ENCODE peak calls at places on chromosome 4, in ten cellular contexts. V is K562; N is neuronal stem cell; G is cardiac muscle cell; J is effector memory CD4-positive, alpha-beta T cell; Q is GM06990; E is thoracic aorta; R is CD8-positive, alpha-beta T cell; T is CD4-positive, CD25-positive, alpha-beta regulatory T cell; Y is heart right ventricle. L is an unnamed sample.

GRCh38 chr4:37628977-37629609 is 57.1 kb downstream of the RELL1 start:
- DNase-seq in V (peak; percentile 55), N (no peak), G (peak; percentile 67), J (no peak), Q (no peak), E (no peak), R (no peak), T (no peak), Y (no peak), L (no peak)

GRCh38 chr4:186900232-186900900 is 176.7 kb upstream of the FAT1 start:
- DNase-seq in V (peak; percentile 67), N (no peak), G (peak; percentile 75), J (no peak), Q (no peak), E (no peak), R (no peak), T (no peak), Y (no peak), L (no peak)

GRCh38 chr4:46715468-46715867 is 193.6 kb downstream of the COX7B2 start:
- DNase-seq in V (no peak), N (no peak), G (no peak), J (no peak), Q (no peak), E (no peak), R (no peak), T (no peak), Y (no peak), L (no peak)

GRCh38 chr4:1794809-1795303 is 1.8 kb downstream of the FGFR3 start:
- DNase-seq in V (no peak), N (no peak), G (no peak), J (no peak), Q (no peak), E (no peak), R (no peak), T (no peak), Y (no peak), L (no peak)

GRCh38 chr4:146099585-146099984 is 75.9 kb upstream of the LSM6 start:
- DNase-seq in V (no peak), N (no peak), G (no peak), J (no peak), Q (no peak), E (no peak), R (no peak), T (no peak), Y (no peak), L (no peak)

GRCh38 chr4:156496797-156497196 is 474.8 kb downstream of the PDGFC start:
- DNase-seq in V (no peak), N (no peak), G (no peak), J (no peak), Q (no peak), E (no peak), R (no peak), T (no peak), Y (no peak), L (no peak)

GRCh38 chr4:11704136-11704535 is 275.4 kb upstream of the HS3ST1 start:
- DNase-seq in V (no peak), N (no peak), G (no peak), J (no peak), Q (no peak), E (no peak), R (no peak), T (no peak), Y (no peak), L (no peak)

GRCh38 chr4:15042529-15043167 is 40.4 kb downstream of the CPEB2 start:
- DNase-seq in V (no peak), N (no peak), G (peak; percentile 19), J (no peak), Q (no peak), E (no peak), R (no peak), T (no peak), Y (no peak), L (no peak)

GRCh38 chr4:43560047-43560446 is 667.5 kb downstream of the GRXCR1 start:
- DNase-seq in V (no peak), N (no peak), G (no peak), J (no peak), Q (no peak), E (no peak), R (no peak), T (no peak), Y (no peak), L (no peak)

GRCh38 chr4:43564601-43565000 is 672.1 kb downstream of the GRXCR1 start:
- DNase-seq in V (no peak), N (no peak), G (no peak), J (no peak), Q (no peak), E (no peak), R (no peak), T (no peak), Y (no peak), L (no peak)

GRCh38 chr4:43567644-43568043 is 675.1 kb downstream of the GRXCR1 start:
- DNase-seq in V (no peak), N (no peak), G (no peak), J (no peak), Q (no peak), E (no peak), R (no peak), T (no peak), Y (no peak), L (no peak)

GRCh38 chr4:43564107-43564506 is 671.6 kb downstream of the GRXCR1 start:
- DNase-seq in V (no peak), N (no peak), G (no peak), J (no peak), Q (peak; percentile 9), E (no peak), R (no peak), T (no peak), Y (no peak), L (no peak)
- H3K4me3 ChIP-seq in V (no peak overlapping the region), N (no peak overlapping the region), G (no peak overlapping the region), J (no peak overlapping the region), Q (no peak overlapping the region), E (no peak overlapping the region), R (no peak overlapping the region), T (no peak overlapping the region), Y (no peak overlapping the region), L (no peak overlapping the region)

GRCh38 chr4:151227731-151228130 is 49.2 kb upstream of the PRSS48 start:
- DNase-seq in V (no peak), N (no peak), G (peak; percentile 97), J (no peak), Q (no peak), E (peak; percentile 15), R (no peak), T (no peak), Y (peak; percentile 69), L (no peak)

GRCh38 chr4:151223465-151223864 is 53.5 kb upstream of the PRSS48 start:
- DNase-seq in V (no peak), N (no peak), G (no peak), J (no peak), Q (no peak), E (no peak), R (no peak), T (no peak), Y (no peak), L (no peak)

GRCh38 chr4:151231915-151232595 is 44.9 kb upstream of the PRSS48 start:
- DNase-seq in V (no peak), N (no peak), G (peak; percentile 60), J (no peak), Q (no peak), E (no peak), R (no peak), T (no peak), Y (no peak), L (no peak)

GRCh38 chr4:151228196-151229119 is 48.5 kb upstream of the PRSS48 start:
- DNase-seq in V (no peak), N (no peak), G (peak; percentile 78), J (no peak), Q (no peak), E (no peak), R (no peak), T (no peak), Y (no peak), L (no peak)

DNA sequence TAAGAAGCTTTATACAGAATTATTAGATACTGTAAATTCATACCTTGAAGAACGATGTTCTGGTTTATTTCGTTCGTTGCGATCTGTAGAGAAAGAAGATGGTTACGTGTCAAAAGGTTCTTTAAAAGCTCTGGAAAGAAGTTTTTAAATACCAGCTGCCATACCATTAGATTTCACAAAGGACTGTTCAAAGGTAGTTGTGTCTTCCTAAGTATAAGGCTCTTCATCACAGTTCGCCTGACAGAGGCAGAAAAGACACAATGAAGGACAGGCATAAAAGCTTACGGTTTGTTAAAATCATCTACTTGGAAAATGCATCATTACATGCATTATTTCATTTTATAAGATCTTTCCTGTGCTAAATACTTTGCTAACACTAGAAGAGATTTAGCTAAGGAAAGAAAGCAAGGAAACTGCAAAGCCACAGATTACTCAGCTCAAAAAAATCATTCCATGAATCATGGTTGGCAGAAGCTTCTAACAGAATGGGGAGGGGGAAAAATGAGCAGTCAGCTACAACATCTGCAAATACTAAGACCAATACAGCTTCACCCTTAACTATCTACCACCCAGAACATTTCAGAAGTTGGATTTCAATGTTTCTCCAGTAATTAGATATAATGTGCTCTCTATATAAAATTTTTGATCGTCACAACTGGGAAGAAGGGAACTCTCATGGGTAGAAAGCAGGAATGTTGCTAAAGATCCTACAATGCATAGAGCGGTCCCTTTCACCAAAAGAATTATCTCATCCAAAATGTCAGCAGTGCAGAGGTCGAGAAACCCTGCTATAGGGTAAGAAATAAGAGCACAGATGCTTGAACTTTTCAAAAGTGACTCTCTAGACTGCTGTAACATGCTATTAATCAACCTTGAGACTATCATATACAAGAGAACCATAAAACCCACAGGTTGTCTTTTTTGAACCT is 50.7 kb upstream of the PRSS48 start:
- DNase-seq in V (no peak), N (no peak), G (peak; percentile 89), J (no peak), Q (no peak), E (no peak), R (no peak), T (no peak), Y (no peak), L (no peak)
- H3K4me3 ChIP-seq in V (no peak overlapping the region), N (no peak overlapping the region), G (no peak overlapping the region), J (no peak overlapping the region), Q (no peak overlapping the region), E (peak overlapping the region; percentile 68), R (no peak overlapping the region), T (no peak overlapping the region), Y (no peak overlapping the region), L (no peak overlapping the region)

GRCh38 chr4:4856071-4857000 is 3.1 kb upstream of the MSX1 start:
- DNase-seq in V (peak; percentile 32), N (no peak), G (no peak), J (no peak), Q (peak; percentile 45), E (no peak), R (no peak), T (no peak), Y (no peak), L (no peak)

GRCh38 chr4:4855293-4856070 is 4.0 kb upstream of the MSX1 start:
- DNase-seq in V (no peak), N (no peak), G (no peak), J (no peak), Q (no peak), E (no peak), R (no peak), T (no peak), Y (no peak), L (no peak)

GRCh38 chr4:4858527-4858926 is 938 bp upstream of the MSX1 start:
- DNase-seq in V (no peak), N (no peak), G (no peak), J (no peak), Q (no peak), E (no peak), R (no peak), T (no peak), Y (no peak), L (no peak)

GRCh38 chr4:4857809-4858508 is 1.5 kb upstream of the MSX1 start:
- DNase-seq in V (no peak), N (no peak), G (no peak), J (no peak), Q (no peak), E (no peak), R (no peak), T (no peak), Y (no peak), L (no peak)

GRCh38 chr4:4857001-4857808 is 2.3 kb upstream of the MSX1 start:
- DNase-seq in V (no peak), N (no peak), G (no peak), J (no peak), Q (peak; percentile 52), E (no peak), R (no peak), T (no peak), Y (no peak), L (no peak)
- H3K4me3 ChIP-seq in V (no peak overlapping the region), N (no peak overlapping the region), G (peak overlapping the region; percentile 22), J (no peak overlapping the region), Q (no peak overlapping the region), E (peak overlapping the region; percentile 70), R (no peak overlapping the region), T (no peak overlapping the region), Y (no peak overlapping the region), L (peak overlapping the region; percentile 43)

DNA sequence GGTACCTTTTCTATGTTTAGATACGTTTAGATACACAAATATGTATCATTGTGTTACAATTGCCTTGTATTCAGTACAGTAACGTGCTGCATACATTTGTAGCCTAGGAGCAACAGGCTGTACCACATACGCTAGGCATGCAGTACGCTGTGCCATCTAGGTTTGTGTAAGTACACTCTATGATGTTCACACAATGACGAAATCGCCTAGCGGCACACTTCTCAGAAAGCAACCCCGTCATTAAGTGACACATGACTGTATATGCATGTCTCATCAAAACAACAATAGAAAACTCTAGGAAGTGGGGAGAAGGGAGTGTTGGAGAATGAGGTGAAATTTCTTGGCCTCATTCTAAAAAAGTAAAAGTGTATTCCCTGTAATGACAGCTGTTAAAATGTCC is 32.7 kb downstream of the CCDC149 start:
- DNase-seq in V (no peak), N (no peak), G (no peak), J (no peak), Q (no peak), E (no peak), R (no peak), T (no peak), Y (no peak), L (no peak)
- H3K4me3 ChIP-seq in V (no peak overlapping the region), N (no peak overlapping the region), G (no peak overlapping the region), J (no peak overlapping the region), Q (no peak overlapping the region), E (no peak overlapping the region), R (no peak overlapping the region), T (no peak overlapping the region), Y (no peak overlapping the region), L (no peak overlapping the region)